ENCODE peak calls at places on chromosomes 1 and 21, in eight cellular contexts. E is glomerular endothelial cell; M is stimulated activated CD4-positive, alpha-beta T cell treated with anti-CD3 and anti-CD28 coated beads, TNF-alpha, amount 100 ng/mL, for 24 hours; A is dermis blood vessel endothelial cell; W is foreskin keratinocyte; L is LHCN-M2; O is HTR-8/SVneo; K is substantia nigra. Z is an unnamed sample.

GRCh38 chr1:26110731-26111529 is 694 bp upstream of the PDIK1L start:
- DNase-seq in L (peak; percentile 58), K (peak; percentile 62), O (no peak), M (peak; percentile 47), W (peak; percentile 37), A (peak; percentile 77), E (no peak), Z (peak; percentile 74)

GRCh38 chr1:12166834-12167492 is at the start of gene TNFRSF1B:
- DNase-seq in K (no peak), O (no peak), E (no peak), A (peak; percentile 74), L (no peak), M (peak; percentile 48), W (no peak), Z (no peak)

GRCh38 chr1:30061292-30062204 is 661.8 kb downstream of the MATN1 start:
- DNase-seq in O (no peak), E (no peak), L (no peak), W (no peak), M (no peak), K (no peak), A (no peak), Z (no peak)

GRCh38 chr21:45465105-45465504 is 60.1 kb downstream of the COL18A1 start:
- DNase-seq in M (no peak), W (no peak), L (no peak), K (no peak), O (no peak), E (no peak), A (no peak), Z (no peak)

GRCh38 chr21:29749957-29750356 is 189.8 kb downstream of the GRIK1 start:
- DNase-seq in W (no peak), E (no peak), L (no peak), O (no peak), A (no peak), M (no peak), K (no peak), Z (no peak)

GRCh38 chr1:20366766-20367602 is 76.3 kb downstream of the VWA5B1 start:
- DNase-seq in E (no peak), M (no peak), A (peak; percentile 60), O (peak; percentile 30), L (peak; percentile 32), K (no peak), W (no peak), Z (no peak)

GRCh38 chr1:181319903-181320302 is 163.4 kb upstream of the CACNA1E start:
- DNase-seq in M (no peak), A (no peak), E (no peak), K (no peak), W (no peak), O (no peak), L (no peak), Z (no peak)

GRCh38 chr1:5223266-5223665 is 568.9 kb downstream of the AJAP1 start:
- DNase-seq in K (peak; percentile 24), W (no peak), A (no peak), M (no peak), E (no peak), O (no peak), L (no peak), Z (no peak)

GRCh38 chr21:36613554-36613953 is 85.4 kb upstream of the SIM2 start:
- DNase-seq in W (no peak), A (no peak), M (no peak), L (no peak), K (no peak), E (no peak), O (no peak), Z (no peak)

GRCh38 chr1:207444514-207445208 is 9.5 kb upstream of the CR2 start:
- DNase-seq in K (no peak), A (no peak), O (no peak), E (no peak), W (no peak), L (no peak), M (no peak), Z (no peak)

GRCh38 chr1:204080163-204080903 is 7.4 kb downstream of the SOX13 start:
- DNase-seq in L (peak; percentile 87), O (peak; percentile 98), E (no peak), W (peak; percentile 82), K (no peak), M (no peak), A (peak; percentile 51), Z (peak; percentile 96)

GRCh38 chr1:11650331-11650991 is 3.8 kb downstream of the FBXO2 start:
- DNase-seq in M (peak; percentile 55), O (no peak), L (peak; percentile 43), K (peak; percentile 33), W (no peak), E (peak; percentile 10), A (peak; percentile 89), Z (no peak)

GRCh38 chr1:61095127-61095812 is 12.9 kb downstream of the NFIA start:
- DNase-seq in L (no peak), K (no peak), W (no peak), O (no peak), A (no peak), E (no peak), M (no peak), Z (no peak)